ENCODE peak calls at places on chromosomes 7 and 10, in eight cellular contexts. One of them, this sample, is unnamed.
A peak's percentile ranks its signal among the peaks of the same experiment; 100 is the strongest.

GRCh38 chr7:30366606-30367005 is 82.2 kb downstream of the ZNRF2 start:
- DNase-seq in GM23338: no peak
- DNase-seq in endothelial cell: no peak
- DNase-seq in psoas muscle: no peak
- DNase-seq in fibroblast of lung: peak; percentile 24
- DNase-seq in T-cell: no peak
- DNase-seq in NCI-H146: no peak
- DNase-seq in central memory CD4-positive, alpha-beta T cell: no peak
- DNase-seq in this sample: peak; percentile 12

GRCh38 chr7:30470783-30471182 is 7.8 kb downstream of the NOD1 start:
- DNase-seq in GM23338: no peak
- DNase-seq in central memory CD4-positive, alpha-beta T cell: no peak
- DNase-seq in NCI-H146: no peak
- DNase-seq in endothelial cell: no peak
- DNase-seq in psoas muscle: no peak
- DNase-seq in T-cell: no peak
- DNase-seq in fibroblast of lung: peak; percentile 89
- DNase-seq in this sample: peak; percentile 58

GRCh38 chr7:44673324-44673723 is 66.9 kb downstream of the OGDH start:
- DNase-seq in central memory CD4-positive, alpha-beta T cell: no peak
- DNase-seq in T-cell: no peak
- DNase-seq in fibroblast of lung: no peak
- DNase-seq in psoas muscle: no peak
- DNase-seq in endothelial cell: no peak
- DNase-seq in NCI-H146: no peak
- DNase-seq in GM23338: no peak
- DNase-seq in this sample: no peak

GRCh38 chr10:75108684-75109458 is 2.6 kb upstream of the SAMD8 start:
- DNase-seq in psoas muscle: peak; percentile 90
- DNase-seq in fibroblast of lung: no peak
- DNase-seq in central memory CD4-positive, alpha-beta T cell: no peak
- DNase-seq in GM23338: peak; percentile 82
- DNase-seq in T-cell: no peak
- DNase-seq in endothelial cell: peak; percentile 77
- DNase-seq in NCI-H146: peak; percentile 49
- DNase-seq in this sample: no peak

GRCh38 chr10:37490266-37490665 is 364.9 kb downstream of the ANKRD30A start:
- DNase-seq in fibroblast of lung: no peak
- DNase-seq in T-cell: no peak
- DNase-seq in GM23338: no peak
- DNase-seq in central memory CD4-positive, alpha-beta T cell: no peak
- DNase-seq in endothelial cell: no peak
- DNase-seq in psoas muscle: no peak
- DNase-seq in NCI-H146: no peak
- DNase-seq in this sample: no peak

GRCh38 chr7:150668472-150668911 is 17.0 kb upstream of the GIMAP2 start:
- DNase-seq in endothelial cell: no peak
- DNase-seq in fibroblast of lung: no peak
- DNase-seq in NCI-H146: no peak
- DNase-seq in central memory CD4-positive, alpha-beta T cell: peak; percentile 83
- DNase-seq in psoas muscle: no peak
- DNase-seq in T-cell: peak; percentile 46
- DNase-seq in GM23338: no peak
- DNase-seq in this sample: no peak

GRCh38 chr7:100568176-100568935 is 5.3 kb downstream of the SAP25 start:
- DNase-seq in central memory CD4-positive, alpha-beta T cell: no peak
- DNase-seq in NCI-H146: no peak
- DNase-seq in psoas muscle: peak; percentile 19
- DNase-seq in T-cell: no peak
- DNase-seq in fibroblast of lung: no peak
- DNase-seq in GM23338: no peak
- DNase-seq in endothelial cell: no peak
- DNase-seq in this sample: no peak

GRCh38 chr10:126049741-126050140 is 153.4 kb downstream of the FANK1 start:
- DNase-seq in NCI-H146: no peak
- DNase-seq in endothelial cell: peak; percentile 58
- DNase-seq in GM23338: no peak
- DNase-seq in T-cell: no peak
- DNase-seq in central memory CD4-positive, alpha-beta T cell: no peak
- DNase-seq in psoas muscle: no peak
- DNase-seq in fibroblast of lung: peak; percentile 14
- DNase-seq in this sample: peak; percentile 33

GRCh38 chr10:123897146-123897545 is 5.5 kb upstream of the CPXM2 start:
- DNase-seq in central memory CD4-positive, alpha-beta T cell: no peak
- DNase-seq in T-cell: no peak
- DNase-seq in psoas muscle: no peak
- DNase-seq in fibroblast of lung: no peak
- DNase-seq in endothelial cell: no peak
- DNase-seq in NCI-H146: no peak
- DNase-seq in GM23338: peak; percentile 51
- DNase-seq in this sample: no peak

GRCh38 chr10:974785-975074 is 13.5 kb upstream of the GTPBP4 start:
- DNase-seq in fibroblast of lung: no peak
- DNase-seq in NCI-H146: no peak
- DNase-seq in psoas muscle: no peak
- DNase-seq in endothelial cell: no peak
- DNase-seq in central memory CD4-positive, alpha-beta T cell: no peak
- DNase-seq in T-cell: no peak
- DNase-seq in GM23338: no peak
- DNase-seq in this sample: no peak

GRCh38 chr10:116775488-116776400 is 33.4 kb upstream of the HSPA12A start:
- DNase-seq in central memory CD4-positive, alpha-beta T cell: no peak
- DNase-seq in endothelial cell: no peak
- DNase-seq in fibroblast of lung: no peak
- DNase-seq in psoas muscle: no peak
- DNase-seq in T-cell: no peak
- DNase-seq in GM23338: no peak
- DNase-seq in NCI-H146: no peak
- DNase-seq in this sample: no peak

GRCh38 chr10:33237736-33238624 is 96.5 kb downstream of the NRP1 start:
- DNase-seq in central memory CD4-positive, alpha-beta T cell: no peak
- DNase-seq in NCI-H146: no peak
- DNase-seq in psoas muscle: no peak
- DNase-seq in fibroblast of lung: peak; percentile 81
- DNase-seq in T-cell: no peak
- DNase-seq in GM23338: no peak
- DNase-seq in endothelial cell: no peak
- DNase-seq in this sample: peak; percentile 91

GRCh38 chr10:97822261-97822687 is 27.4 kb upstream of the GOLGA7B start:
- DNase-seq in endothelial cell: no peak
- DNase-seq in psoas muscle: peak; percentile 86
- DNase-seq in GM23338: no peak
- DNase-seq in NCI-H146: peak; percentile 89
- DNase-seq in central memory CD4-positive, alpha-beta T cell: no peak
- DNase-seq in T-cell: no peak
- DNase-seq in fibroblast of lung: no peak
- DNase-seq in this sample: peak; percentile 58

GRCh38 chr7:68733219-68734143 is 864.8 kb upstream of the AUTS2 start:
- DNase-seq in GM23338: no peak
- DNase-seq in central memory CD4-positive, alpha-beta T cell: no peak
- DNase-seq in fibroblast of lung: no peak
- DNase-seq in T-cell: no peak
- DNase-seq in psoas muscle: no peak
- DNase-seq in endothelial cell: no peak
- DNase-seq in NCI-H146: no peak
- DNase-seq in this sample: no peak

GRCh38 chr10:130806426-130806825 is 505.1 kb downstream of the TCERG1L start:
- DNase-seq in GM23338: no peak
- DNase-seq in T-cell: no peak
- DNase-seq in fibroblast of lung: no peak
- DNase-seq in endothelial cell: no peak
- DNase-seq in central memory CD4-positive, alpha-beta T cell: no peak
- DNase-seq in NCI-H146: no peak
- DNase-seq in psoas muscle: no peak
- DNase-seq in this sample: no peak

GRCh38 chr7:77157446-77157845 is 35.0 kb downstream of the CCDC146 start:
- DNase-seq in central memory CD4-positive, alpha-beta T cell: no peak
- DNase-seq in psoas muscle: no peak
- DNase-seq in T-cell: no peak
- DNase-seq in fibroblast of lung: peak; percentile 12
- DNase-seq in GM23338: no peak
- DNase-seq in NCI-H146: no peak
- DNase-seq in endothelial cell: no peak
- DNase-seq in this sample: no peak

GRCh38 chr10:110919971-110920881 is 822 bp downstream of the SHOC2 start:
- DNase-seq in NCI-H146: peak; percentile 49
- DNase-seq in T-cell: no peak
- DNase-seq in psoas muscle: peak; percentile 59
- DNase-seq in central memory CD4-positive, alpha-beta T cell: peak; percentile 18
- DNase-seq in fibroblast of lung: peak; percentile 39
- DNase-seq in GM23338: peak; percentile 65
- DNase-seq in endothelial cell: peak; percentile 36
- DNase-seq in this sample: peak; percentile 43

GRCh38 chr10:490891-491571 is 198.4 kb downstream of the DIP2C start:
- DNase-seq in fibroblast of lung: peak; percentile 80
- DNase-seq in central memory CD4-positive, alpha-beta T cell: no peak
- DNase-seq in GM23338: peak; percentile 44
- DNase-seq in endothelial cell: peak; percentile 19
- DNase-seq in T-cell: no peak
- DNase-seq in psoas muscle: peak; percentile 86
- DNase-seq in NCI-H146: no peak
- DNase-seq in this sample: no peak

GRCh38 chr7:130899638-130900401 is 165.8 kb upstream of the KLF14 start:
- DNase-seq in psoas muscle: no peak
- DNase-seq in GM23338: no peak
- DNase-seq in NCI-H146: no peak
- DNase-seq in fibroblast of lung: no peak
- DNase-seq in central memory CD4-positive, alpha-beta T cell: no peak
- DNase-seq in endothelial cell: no peak
- DNase-seq in T-cell: no peak
- DNase-seq in this sample: no peak

GRCh38 chr7:128041203-128041602 is 10.0 kb upstream of the LRRC4 start:
- DNase-seq in T-cell: no peak
- DNase-seq in endothelial cell: no peak
- DNase-seq in fibroblast of lung: peak; percentile 78
- DNase-seq in GM23338: no peak
- DNase-seq in NCI-H146: no peak
- DNase-seq in central memory CD4-positive, alpha-beta T cell: no peak
- DNase-seq in psoas muscle: no peak
- DNase-seq in this sample: peak; percentile 67

GRCh38 chr10:29576681-29577080 is 58.1 kb downstream of the SVIL start:
- DNase-seq in T-cell: no peak
- DNase-seq in fibroblast of lung: no peak
- DNase-seq in GM23338: no peak
- DNase-seq in psoas muscle: no peak
- DNase-seq in endothelial cell: no peak
- DNase-seq in central memory CD4-positive, alpha-beta T cell: no peak
- DNase-seq in NCI-H146: no peak
- DNase-seq in this sample: no peak

GRCh38 chr10:101293007-101293723 is 60.8 kb upstream of the BTRC start:
- DNase-seq in NCI-H146: no peak
- DNase-seq in endothelial cell: no peak
- DNase-seq in GM23338: peak; percentile 55
- DNase-seq in psoas muscle: no peak
- DNase-seq in T-cell: no peak
- DNase-seq in central memory CD4-positive, alpha-beta T cell: no peak
- DNase-seq in fibroblast of lung: no peak
- DNase-seq in this sample: no peak

GRCh38 chr10:30828680-30829079 is 199.1 kb upstream of the LYZL2 start:
- DNase-seq in GM23338: no peak
- DNase-seq in central memory CD4-positive, alpha-beta T cell: no peak
- DNase-seq in endothelial cell: no peak
- DNase-seq in fibroblast of lung: no peak
- DNase-seq in NCI-H146: no peak
- DNase-seq in T-cell: no peak
- DNase-seq in psoas muscle: no peak
- DNase-seq in this sample: peak; percentile 6

GRCh38 chr10:28467615-28468014 is 65.3 kb upstream of the WAC start:
- DNase-seq in T-cell: no peak
- DNase-seq in endothelial cell: no peak
- DNase-seq in fibroblast of lung: no peak
- DNase-seq in GM23338: no peak
- DNase-seq in psoas muscle: no peak
- DNase-seq in central memory CD4-positive, alpha-beta T cell: no peak
- DNase-seq in NCI-H146: no peak
- DNase-seq in this sample: no peak

GRCh38 chr10:22713853-22714523 is 390 bp downstream of the PIP4K2A start:
- DNase-seq in GM23338: peak; percentile 48
- DNase-seq in T-cell: peak; percentile 36
- DNase-seq in central memory CD4-positive, alpha-beta T cell: no peak
- DNase-seq in NCI-H146: peak; percentile 69
- DNase-seq in endothelial cell: peak; percentile 30
- DNase-seq in fibroblast of lung: no peak
- DNase-seq in psoas muscle: peak; percentile 65
- DNase-seq in this sample: no peak

This sample was measured in NCI-H226.